ENCODE peak calls at places on chromosomes 2 and 18, in five cellular contexts. One of them, this sample, is unnamed.

GRCh38 chr2:38376346-38376682 is 759 bp downstream of the ATL2 start:
- DNase-seq in IMR-90: peak; percentile 70
- DNase-seq in neuronal stem cell: peak; percentile 26
- DNase-seq in mesendoderm: peak; percentile 81
- DNase-seq in trophoblast cell: peak; percentile 30
- DNase-seq in this sample: peak; percentile 45

GRCh38 chr18:80154293-80154692 is 45.2 kb downstream of the ADNP2 start:
- DNase-seq in IMR-90: peak; percentile 11
- DNase-seq in neuronal stem cell: no peak
- DNase-seq in mesendoderm: peak; percentile 66
- DNase-seq in trophoblast cell: no peak
- DNase-seq in this sample: peak; percentile 50

GRCh38 chr2:206083602-206084467 is 2.1 kb downstream of the INO80D start:
- DNase-seq in IMR-90: no peak
- DNase-seq in neuronal stem cell: no peak
- DNase-seq in mesendoderm: peak; percentile 91
- DNase-seq in trophoblast cell: no peak
- DNase-seq in this sample: peak; percentile 86

GRCh38 chr2:45494275-45494977 is 116.6 kb downstream of the SRBD1 start:
- DNase-seq in IMR-90: peak; percentile 79
- DNase-seq in neuronal stem cell: peak; percentile 54
- DNase-seq in mesendoderm: peak; percentile 65
- DNase-seq in trophoblast cell: no peak
- DNase-seq in this sample: no peak

GRCh38 chr2:46787315-46787714 is 128.3 kb downstream of the MCFD2 start:
- DNase-seq in IMR-90: no peak
- DNase-seq in neuronal stem cell: no peak
- DNase-seq in mesendoderm: no peak
- DNase-seq in trophoblast cell: no peak
- DNase-seq in this sample: no peak

GRCh38 chr18:79400591-79401381 is 5.1 kb downstream of the NFATC1 start:
- DNase-seq in IMR-90: no peak
- DNase-seq in neuronal stem cell: no peak
- DNase-seq in mesendoderm: no peak
- DNase-seq in trophoblast cell: no peak
- DNase-seq in this sample: no peak

GRCh38 chr2:222939979-222940378 is 79.1 kb downstream of the ACSL3 start:
- DNase-seq in IMR-90: no peak
- DNase-seq in neuronal stem cell: no peak
- DNase-seq in mesendoderm: no peak
- DNase-seq in trophoblast cell: no peak
- DNase-seq in this sample: no peak

GRCh38 chr18:59686260-59686659 is 11.0 kb downstream of the CCBE1 start:
- DNase-seq in IMR-90: no peak
- DNase-seq in neuronal stem cell: no peak
- DNase-seq in mesendoderm: no peak
- DNase-seq in trophoblast cell: no peak
- DNase-seq in this sample: no peak

GRCh38 chr2:85134255-85135065 is 1.3 kb downstream of the TCF7L1 start:
- DNase-seq in IMR-90: peak; percentile 54
- DNase-seq in neuronal stem cell: peak; percentile 47
- DNase-seq in mesendoderm: peak; percentile 80
- DNase-seq in trophoblast cell: peak; percentile 16
- DNase-seq in this sample: peak; percentile 63

GRCh38 chr18:26215247-26215970 is 10.8 kb upstream of the TAF4B start:
- DNase-seq in IMR-90: no peak
- DNase-seq in neuronal stem cell: no peak
- DNase-seq in mesendoderm: no peak
- DNase-seq in trophoblast cell: no peak
- DNase-seq in this sample: no peak

GRCh38 chr2:165725421-165725820 is 68.6 kb downstream of the GALNT3 start:
- DNase-seq in IMR-90: peak; percentile 81
- DNase-seq in neuronal stem cell: no peak
- DNase-seq in mesendoderm: no peak
- DNase-seq in trophoblast cell: no peak
- DNase-seq in this sample: no peak

GRCh38 chr2:192827735-192828134 is 633.0 kb upstream of the TMEFF2 start:
- DNase-seq in IMR-90: no peak
- DNase-seq in neuronal stem cell: no peak
- DNase-seq in mesendoderm: no peak
- DNase-seq in trophoblast cell: no peak
- DNase-seq in this sample: no peak

GRCh38 chr2:37614061-37614802 is 57.2 kb downstream of the CDC42EP3 start:
- DNase-seq in IMR-90: peak; percentile 95
- DNase-seq in neuronal stem cell: no peak
- DNase-seq in mesendoderm: peak; percentile 27
- DNase-seq in trophoblast cell: peak; percentile 63
- DNase-seq in this sample: no peak

GRCh38 chr2:188852752-188853151 is 121.4 kb upstream of the COL3A1 start:
- DNase-seq in IMR-90: peak; percentile 37
- DNase-seq in neuronal stem cell: no peak
- DNase-seq in mesendoderm: no peak
- DNase-seq in trophoblast cell: no peak
- DNase-seq in this sample: no peak

GRCh38 chr2:133379159-133379558 is 189.1 kb downstream of the NCKAP5 start:
- DNase-seq in IMR-90: peak; percentile 20
- DNase-seq in neuronal stem cell: no peak
- DNase-seq in mesendoderm: no peak
- DNase-seq in trophoblast cell: no peak
- DNase-seq in this sample: no peak

GRCh38 chr2:74576830-74577229 is 22.3 kb downstream of the DOK1 start:
- DNase-seq in IMR-90: peak; percentile 90
- DNase-seq in neuronal stem cell: no peak
- DNase-seq in mesendoderm: no peak
- DNase-seq in trophoblast cell: no peak
- DNase-seq in this sample: no peak

GRCh38 chr18:70659026-70659726 is 370.3 kb downstream of the SOCS6 start:
- DNase-seq in IMR-90: peak; percentile 7
- DNase-seq in neuronal stem cell: no peak
- DNase-seq in mesendoderm: no peak
- DNase-seq in trophoblast cell: peak; percentile 88
- DNase-seq in this sample: no peak

GRCh38 chr18:32446780-32447179 is 23.9 kb downstream of the GAREM1 start:
- DNase-seq in IMR-90: no peak
- DNase-seq in neuronal stem cell: no peak
- DNase-seq in mesendoderm: no peak
- DNase-seq in trophoblast cell: no peak
- DNase-seq in this sample: no peak

GRCh38 chr2:199409705-199410104 is 48.0 kb downstream of the SATB2 start:
- DNase-seq in IMR-90: peak; percentile 11
- DNase-seq in neuronal stem cell: no peak
- DNase-seq in mesendoderm: no peak
- DNase-seq in trophoblast cell: no peak
- DNase-seq in this sample: no peak

GRCh38 chr2:160087854-160088745 is 25.7 kb upstream of the PLA2R1 start:
- DNase-seq in IMR-90: peak; percentile 25
- DNase-seq in neuronal stem cell: no peak
- DNase-seq in mesendoderm: peak; percentile 39
- DNase-seq in trophoblast cell: no peak
- DNase-seq in this sample: no peak

GRCh38 chr2:200540793-200541192 is 14.8 kb downstream of the SGO2 start:
- DNase-seq in IMR-90: no peak
- DNase-seq in neuronal stem cell: no peak
- DNase-seq in mesendoderm: no peak
- DNase-seq in trophoblast cell: no peak
- DNase-seq in this sample: no peak

GRCh38 chr2:68734688-68735525 is at the start of gene ARHGAP25:
- DNase-seq in IMR-90: no peak
- DNase-seq in neuronal stem cell: no peak
- DNase-seq in mesendoderm: no peak
- DNase-seq in trophoblast cell: no peak
- DNase-seq in this sample: no peak

GRCh38 chr2:120780402-120780801 is 44.7 kb downstream of the GLI2 start:
- DNase-seq in IMR-90: no peak
- DNase-seq in neuronal stem cell: no peak
- DNase-seq in mesendoderm: no peak
- DNase-seq in trophoblast cell: no peak
- DNase-seq in this sample: no peak

GRCh38 chr18:36020174-36020711 is 47.1 kb downstream of the RPRD1A start:
- DNase-seq in IMR-90: no peak
- DNase-seq in neuronal stem cell: no peak
- DNase-seq in mesendoderm: no peak
- DNase-seq in trophoblast cell: no peak
- DNase-seq in this sample: no peak

GRCh38 chr18:35407871-35408481 is 30.8 kb upstream of the ZNF396 start:
- DNase-seq in IMR-90: peak; percentile 69
- DNase-seq in neuronal stem cell: peak; percentile 56
- DNase-seq in mesendoderm: peak; percentile 82
- DNase-seq in trophoblast cell: peak; percentile 39
- DNase-seq in this sample: no peak

GRCh38 chr2:164456599-164456998 is 164.7 kb downstream of the GRB14 start:
- DNase-seq in IMR-90: no peak
- DNase-seq in neuronal stem cell: no peak
- DNase-seq in mesendoderm: no peak
- DNase-seq in trophoblast cell: no peak
- DNase-seq in this sample: no peak

GRCh38 chr2:10992023-10992791 is 80.5 kb downstream of the KCNF1 start:
- DNase-seq in IMR-90: no peak
- DNase-seq in neuronal stem cell: no peak
- DNase-seq in mesendoderm: no peak
- DNase-seq in trophoblast cell: no peak
- DNase-seq in this sample: no peak

GRCh38 chr2:120438301-120439066 is 92.5 kb downstream of the INHBB start:
- DNase-seq in IMR-90: no peak
- DNase-seq in neuronal stem cell: no peak
- DNase-seq in mesendoderm: no peak
- DNase-seq in trophoblast cell: no peak
- DNase-seq in this sample: no peak

DNA sequence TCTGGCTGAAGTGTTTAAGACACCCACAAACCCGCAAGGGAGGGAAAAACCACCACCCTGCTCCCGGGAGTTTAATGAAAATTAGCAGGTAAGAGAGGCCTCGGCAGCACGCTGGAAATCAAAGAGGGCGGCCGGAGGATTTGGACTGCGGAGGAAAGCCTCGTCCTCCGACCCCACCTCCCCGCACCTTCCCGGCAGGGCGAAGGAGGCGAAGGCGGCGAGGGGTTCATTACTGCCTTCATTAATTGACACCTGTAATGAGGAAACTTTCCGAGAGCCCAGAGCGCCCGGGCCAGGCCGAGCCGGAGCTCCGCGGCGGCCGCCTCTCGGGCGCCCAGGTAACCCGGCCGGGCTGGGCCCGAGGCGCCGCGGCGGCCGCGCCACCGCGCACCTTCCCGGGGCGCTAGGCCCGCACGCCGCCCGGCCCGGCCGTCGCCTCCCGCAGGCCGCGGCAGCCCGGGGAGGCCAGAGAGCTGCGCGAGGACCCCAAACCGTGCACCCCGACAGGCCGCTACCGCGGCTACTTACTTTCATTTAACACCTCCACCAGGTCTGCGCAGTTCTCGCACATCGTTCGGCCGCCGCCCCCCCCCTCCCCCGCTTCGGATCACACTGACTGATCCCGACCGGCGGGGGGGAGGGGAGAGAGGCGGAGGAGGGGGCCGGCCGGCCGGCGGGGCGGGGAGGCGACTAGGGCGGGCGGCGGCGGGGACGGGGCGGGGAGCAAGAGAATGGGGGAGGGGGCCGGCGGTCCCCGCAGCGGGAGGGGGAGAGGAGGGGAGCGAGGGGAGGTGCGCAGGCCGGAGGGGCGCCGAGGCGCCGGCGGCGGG is 550 bp downstream of the USP34 start:
- DNase-seq in IMR-90: no peak
- DNase-seq in neuronal stem cell: peak; percentile 87
- DNase-seq in mesendoderm: peak; percentile 93
- DNase-seq in trophoblast cell: peak; percentile 58
- DNase-seq in this sample: peak; percentile 88
- H3K23ac ChIP-seq in IMR-90: peak overlapping the region; percentile 91
- H3K23ac ChIP-seq in neuronal stem cell: peak overlapping the region; percentile 85
- H3K23ac ChIP-seq in mesendoderm: no peak overlapping the region
- H3K23ac ChIP-seq in trophoblast cell: no peak overlapping the region
- H3K23ac ChIP-seq in this sample: no peak overlapping the region

GRCh38 chr18:23257153-23257552 is 121.9 kb downstream of the CABLES1 start:
- DNase-seq in IMR-90: no peak
- DNase-seq in neuronal stem cell: no peak
- DNase-seq in mesendoderm: no peak
- DNase-seq in trophoblast cell: no peak
- DNase-seq in this sample: no peak

GRCh38 chr18:23257686-23258565 is 122.6 kb downstream of the CABLES1 start:
- DNase-seq in IMR-90: peak; percentile 79
- DNase-seq in neuronal stem cell: no peak
- DNase-seq in mesendoderm: no peak
- DNase-seq in trophoblast cell: peak; percentile 66
- DNase-seq in this sample: no peak

GRCh38 chr18:23259701-23260661 is 124.7 kb downstream of the CABLES1 start:
- DNase-seq in IMR-90: peak; percentile 82
- DNase-seq in neuronal stem cell: peak; percentile 73
- DNase-seq in mesendoderm: peak; percentile 99
- DNase-seq in trophoblast cell: peak; percentile 100
- DNase-seq in this sample: peak; percentile 87

GRCh38 chr18:23260932-23261590 is 125.8 kb downstream of the CABLES1 start:
- DNase-seq in IMR-90: no peak
- DNase-seq in neuronal stem cell: no peak
- DNase-seq in mesendoderm: no peak
- DNase-seq in trophoblast cell: no peak
- DNase-seq in this sample: no peak

GRCh38 chr18:23258566-23259265 is 123.4 kb downstream of the CABLES1 start:
- DNase-seq in IMR-90: no peak
- DNase-seq in neuronal stem cell: no peak
- DNase-seq in mesendoderm: peak; percentile 52
- DNase-seq in trophoblast cell: peak; percentile 57
- DNase-seq in this sample: no peak
- H3K4ac ChIP-seq in IMR-90: peak overlapping the region; percentile 58
- H3K4ac ChIP-seq in neuronal stem cell: no peak overlapping the region
- H3K4ac ChIP-seq in mesendoderm: peak overlapping the region; percentile 84
- H3K4ac ChIP-seq in trophoblast cell: peak overlapping the region; percentile 25
- H3K4ac ChIP-seq in this sample: no peak overlapping the region

DNA sequence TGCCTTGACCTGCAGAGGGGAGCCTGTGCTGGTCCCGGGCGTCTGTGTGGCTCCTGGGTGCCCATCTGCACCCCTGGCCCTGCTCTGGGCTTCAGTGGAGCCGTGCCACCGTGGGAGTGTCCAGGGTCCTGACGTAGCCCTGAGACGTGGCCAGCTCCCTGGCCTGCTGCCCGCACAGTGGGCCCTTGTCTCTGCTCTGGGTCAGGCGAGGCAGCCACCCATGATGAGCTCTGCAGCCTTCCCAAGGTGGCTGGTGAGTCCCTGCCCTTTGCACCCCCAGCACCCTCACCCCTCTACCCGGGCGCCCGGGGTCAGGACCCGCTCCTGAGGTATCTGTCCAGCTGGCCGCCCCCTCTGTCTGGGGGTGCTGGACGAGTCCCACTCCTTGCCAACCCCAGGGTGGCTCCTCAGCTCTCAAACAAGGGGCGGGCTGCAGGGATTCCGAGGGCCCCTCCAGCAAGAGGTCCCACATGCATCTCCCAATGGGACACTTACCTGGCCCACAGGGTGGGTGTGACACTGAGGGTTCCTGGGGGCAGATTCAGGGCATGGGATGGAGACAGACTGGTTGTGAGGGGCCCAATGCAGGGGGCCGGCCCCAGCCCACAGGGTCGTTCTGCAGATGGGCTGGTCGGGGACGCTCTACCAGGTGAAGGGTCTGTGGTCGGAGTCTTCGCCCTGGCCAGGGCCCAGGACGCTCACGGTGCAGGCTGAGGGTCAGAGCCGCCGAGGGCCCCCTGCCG is 2.4 kb downstream of the NEU4 start:
- DNase-seq in IMR-90: no peak
- DNase-seq in neuronal stem cell: no peak
- DNase-seq in mesendoderm: no peak
- DNase-seq in trophoblast cell: no peak
- DNase-seq in this sample: no peak
- H3K27me3 ChIP-seq in IMR-90: peaks cover 16% of the 10 kb centered on the region
- H3K27me3 ChIP-seq in neuronal stem cell: peaks cover 6% of the 10 kb centered on the region
- H3K27me3 ChIP-seq in mesendoderm: no peaks in the 10 kb centered on the region
- H3K27me3 ChIP-seq in trophoblast cell: no peaks in the 10 kb centered on the region
- H3K27me3 ChIP-seq in this sample: no peaks in the 10 kb centered on the region

GRCh38 chr2:177264539-177265385 is at the start of gene NFE2L2:
- DNase-seq in IMR-90: peak; percentile 91
- DNase-seq in neuronal stem cell: peak; percentile 79
- DNase-seq in mesendoderm: peak; percentile 82
- DNase-seq in trophoblast cell: peak; percentile 81
- DNase-seq in this sample: peak; percentile 71
- H3K23ac ChIP-seq in IMR-90: peak within 1 kb of the TSS; percentile 91
- H3K23ac ChIP-seq in neuronal stem cell: peak within 1 kb of the TSS; percentile 92
- H3K23ac ChIP-seq in mesendoderm: peak within 1 kb of the TSS; percentile 95
- H3K23ac ChIP-seq in trophoblast cell: no peak within 1 kb of the TSS
- H3K23ac ChIP-seq in this sample: no peak within 1 kb of the TSS